ENCODE peak calls at places on chromosomes 5 and 9, in ten cellular contexts. L is skeletal muscle cell; H is aorta; K is astrocyte of the spinal cord; Q is non-pigmented ciliary epithelial cell; J is HTR-8/SVneo; T is activated CD4-positive, CD25-positive, alpha-beta regulatory T cell; P is NCI-H1694; E is stimulated activated CD8-positive, alpha-beta memory T cell treated with anti-CD3 and anti-CD28 coated beads, Interleukin-7, amount 100 ng/mL, for 4 hours; O is endothelial cell. S is an unnamed sample.

GRCh38 chr5:67234671-67235176 is 38.1 kb upstream of the CD180 start:
- DNase-seq in L (peak), T (no peak), O (no peak), E (no peak), J (no peak), P (peak), Q (peak), H (no peak), K (peak), S (no peak)

GRCh38 chr5:172048539-172049101 is 42.2 kb upstream of the FBXW11 start:
- DNase-seq in Q (no peak), K (no peak), H (no peak), L (no peak), T (no peak), O (no peak), J (no peak), P (no peak), E (no peak), S (no peak)

GRCh38 chr5:96957125-96958041 is 21.5 kb downstream of the LNPEP start:
- DNase-seq in P (no peak), K (no peak), L (no peak), J (no peak), O (no peak), H (no peak), Q (no peak), E (no peak), T (no peak), S (no peak)

GRCh38 chr5:1137567-1138444 is 25.9 kb upstream of the SLC12A7 start:
- DNase-seq in K (no peak), Q (no peak), P (no peak), E (no peak), J (no peak), O (no peak), T (no peak), L (no peak), H (peak), S (no peak)

GRCh38 chr9:70085241-70085640 is 41.6 kb downstream of the MAMDC2 start:
- DNase-seq in Q (no peak), H (no peak), P (no peak), K (peak), O (peak), J (peak), L (no peak), E (no peak), T (no peak), S (no peak)

GRCh38 chr9:13762209-13762608 is 482.7 kb upstream of the MPDZ start:
- DNase-seq in P (no peak), J (no peak), O (no peak), K (no peak), L (no peak), E (no peak), T (no peak), H (no peak), Q (no peak), S (no peak)

GRCh38 chr5:149438711-149439132 is 59.6 kb upstream of the IL17B start:
- DNase-seq in K (no peak), L (no peak), Q (no peak), O (no peak), J (no peak), E (no peak), H (no peak), P (no peak), T (no peak), S (no peak)

GRCh38 chr9:137083418-137084004 is 3.3 kb upstream of the MAN1B1 start:
- DNase-seq in T (no peak), O (no peak), K (peak), H (peak), P (no peak), L (peak), J (peak), Q (peak), E (no peak), S (no peak)

GRCh38 chr5:109805472-109805871 is 115.7 kb downstream of the MAN2A1 start:
- DNase-seq in P (no peak), J (no peak), E (no peak), L (no peak), O (no peak), T (no peak), H (no peak), Q (no peak), K (no peak), S (no peak)

GRCh38 chr5:98248949-98249348 is 524.5 kb upstream of the RGMB start:
- DNase-seq in P (no peak), T (no peak), E (no peak), J (peak), Q (peak), K (peak), O (no peak), L (peak), H (no peak), S (no peak)

GRCh38 chr9:70100362-70100761 is 56.7 kb downstream of the MAMDC2 start:
- DNase-seq in Q (no peak), O (no peak), P (no peak), H (no peak), T (no peak), E (no peak), K (no peak), J (no peak), L (no peak), S (no peak)

GRCh38 chr5:39283231-39283818 is 64.0 kb upstream of the FYB1 start:
- DNase-seq in L (peak), T (no peak), P (peak), H (no peak), J (peak), E (peak), Q (peak), O (peak), K (peak), S (peak)

S was measured in GM10248.